ENCODE peak calls at places on chromosomes 11 and 22, in six cellular contexts. C, X, G, J, D and O are unnamed samples.

GRCh38 chr11:101797335-101797734 is 117.5 kb upstream of the CEP126 start:
- DNase-seq in C (no peak), X (no peak), G (no peak), J (no peak), D (no peak), O (no peak)

GRCh38 chr11:122923302-122923701 is 40.7 kb downstream of the JHY start:
- DNase-seq in C (no peak), X (no peak), G (no peak), J (no peak), D (no peak), O (no peak)

GRCh38 chr22:20644071-20644642 is 129.8 kb upstream of the SERPIND1 start:
- DNase-seq in C (no peak), X (no peak), G (no peak), J (peak), D (no peak), O (no peak)

GRCh38 chr22:30931541-30932300 is 36.9 kb downstream of the MORC2 start:
- DNase-seq in C (no peak), X (no peak), G (no peak), J (peak), D (no peak), O (no peak)

GRCh38 chr11:102724904-102725515 is at the start of gene MMP8:
- DNase-seq in C (no peak), X (no peak), G (no peak), J (no peak), D (no peak), O (no peak)

GRCh38 chr11:130076774-130077481 is 7.2 kb downstream of the APLP2 start:
- DNase-seq in C (no peak), X (no peak), G (no peak), J (no peak), D (no peak), O (no peak)

GRCh38 chr11:34311126-34311525 is 46.7 kb downstream of the ABTB2 start:
- DNase-seq in C (no peak), X (no peak), G (no peak), J (no peak), D (no peak), O (no peak)

GRCh38 chr11:124897681-124898680 is at the start of gene ROBO4:
- DNase-seq in C (peak), X (peak), G (no peak), J (peak), D (no peak), O (no peak)

GRCh38 chr11:102157219-102157618 is 47.0 kb downstream of the YAP1 start:
- DNase-seq in C (peak), X (peak), G (no peak), J (no peak), D (no peak), O (no peak)

GRCh38 chr11:69635210-69635609 is 5.7 kb upstream of the CCND1 start:
- DNase-seq in C (no peak), X (no peak), G (no peak), J (no peak), D (no peak), O (no peak)

GRCh38 chr11:124872741-124873140 is 7.5 kb downstream of the ROBO3 start:
- DNase-seq in C (peak), X (no peak), G (no peak), J (peak), D (no peak), O (no peak)

GRCh38 chr11:102226702-102227101 is 90.6 kb upstream of the BIRC3 start:
- DNase-seq in C (no peak), X (no peak), G (no peak), J (no peak), D (no peak), O (no peak)

GRCh38 chr11:108203075-108203474 is 19.4 kb downstream of the NPAT start:
- DNase-seq in C (no peak), X (no peak), G (no peak), J (no peak), D (no peak), O (no peak)

GRCh38 chr11:68282141-68282860 is 10.5 kb upstream of the C11orf24 start:
- DNase-seq in C (no peak), X (no peak), G (no peak), J (no peak), D (peak), O (peak)

GRCh38 chr11:125070699-125071254 is 7.7 kb downstream of the SLC37A2 start:
- DNase-seq in C (peak), X (peak), G (peak), J (no peak), D (peak), O (peak)

GRCh38 chr11:120564573-120565301 is 53.2 kb downstream of the GRIK4 start:
- DNase-seq in C (no peak), X (no peak), G (peak), J (no peak), D (peak), O (peak)

GRCh38 chr11:100753144-100753543 is 66.1 kb downstream of the ARHGAP42 start:
- DNase-seq in C (no peak), X (no peak), G (no peak), J (no peak), D (no peak), O (no peak)

GRCh38 chr11:34149274-34149673 is 43.8 kb downstream of the NAT10 start:
- DNase-seq in C (peak), X (no peak), G (peak), J (no peak), D (no peak), O (no peak)

GRCh38 chr11:1177771-1178090 is 20.0 kb downstream of the MUC5AC start:
- DNase-seq in C (no peak), X (no peak), G (peak), J (no peak), D (no peak), O (no peak)

GRCh38 chr11:15800121-15800800 is 556.1 kb downstream of the SOX6 start:
- DNase-seq in C (no peak), X (no peak), G (no peak), J (no peak), D (no peak), O (peak)

GRCh38 chr22:42747701-42748513 is 27.2 kb upstream of the A4GALT start:
- DNase-seq in C (no peak), X (no peak), G (no peak), J (no peak), D (no peak), O (no peak)

GRCh38 chr11:75792997-75793800 is 21.8 kb upstream of the UVRAG start:
- DNase-seq in C (no peak), X (no peak), G (peak), J (no peak), D (no peak), O (no peak)

GRCh38 chr22:36467042-36467810 is 14.2 kb downstream of the TXN2 start:
- DNase-seq in C (peak), X (no peak), G (no peak), J (no peak), D (no peak), O (no peak)

GRCh38 chr22:45429424-45429823 is 15.9 kb downstream of the RIBC2 start:
- DNase-seq in C (peak), X (peak), G (peak), J (no peak), D (no peak), O (no peak)

GRCh38 chr22:46081036-46081830 is 69.1 kb upstream of the PPARA start:
- DNase-seq in C (peak), X (peak), G (peak), J (no peak), D (no peak), O (no peak)

DNA sequence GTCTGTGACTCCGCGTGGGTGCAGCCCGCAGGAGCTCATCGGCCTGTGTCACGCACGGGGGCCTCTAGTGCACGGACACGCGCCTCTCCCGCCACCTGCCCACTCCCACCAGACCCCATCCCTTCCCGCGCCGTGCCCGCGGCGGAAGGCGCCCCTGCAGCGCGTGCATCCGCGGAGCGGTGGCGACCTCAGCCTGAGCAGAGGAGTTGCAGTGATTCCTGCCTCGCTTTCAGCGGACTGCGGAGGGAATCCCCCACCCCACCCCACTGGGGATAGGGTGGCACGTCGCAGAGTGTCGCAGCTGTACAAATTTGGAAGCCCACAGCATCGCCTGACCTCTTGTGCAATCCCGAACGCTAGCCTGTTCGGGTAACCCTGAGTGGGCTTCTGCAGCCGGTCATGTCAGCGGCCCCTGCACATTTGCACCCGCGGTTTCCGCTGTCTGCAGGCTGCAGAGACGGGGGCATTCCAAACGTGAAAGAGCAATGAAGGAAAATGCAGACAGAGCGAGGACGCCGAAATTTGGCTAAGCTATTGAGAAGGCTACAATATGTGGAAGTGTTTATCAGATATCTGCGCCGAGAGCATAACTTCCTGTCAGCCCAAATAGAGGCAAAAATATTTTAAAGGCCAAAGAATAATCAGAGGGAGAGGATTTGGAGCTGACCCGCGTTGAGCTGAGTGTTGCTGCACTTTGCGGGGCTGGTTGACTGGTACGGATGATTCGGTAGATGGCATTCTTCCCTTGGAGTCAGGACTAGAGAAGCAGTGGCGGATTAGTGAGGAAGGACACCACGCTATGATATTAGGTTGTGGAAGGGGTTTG is 619 bp upstream of the ARHGAP20 start:
- DNase-seq in C (peak), X (peak), G (peak), J (peak), D (no peak), O (no peak)
- TF ChIP-seq CTCF in C (no peak), X (peak), G (no peak), J (peak), D (peak), O (no peak)

GRCh38 chr11:105000797-105001196 is 22.2 kb downstream of the CASP5 start:
- DNase-seq in C (no peak), X (no peak), G (no peak), J (no peak), D (no peak), O (peak)
- TF ChIP-seq CTCF in C (no peak), X (no peak), G (peak), J (peak), D (peak), O (peak)

GRCh38 chr11:13354335-13354734 is 76.7 kb downstream of the BMAL1 start:
- DNase-seq in C (no peak), X (no peak), G (no peak), J (no peak), D (no peak), O (no peak)
- TF ChIP-seq CTCF in C (no peak), X (no peak), G (no peak), J (peak), D (peak), O (peak)

GRCh38 chr22:43827926-43828710 is 16.0 kb upstream of the EFCAB6 start:
- DNase-seq in C (peak), X (no peak), G (peak), J (no peak), D (no peak), O (no peak)
- TF ChIP-seq CTCF in C (no peak), X (no peak), G (no peak), J (no peak), D (no peak), O (no peak)